ENCODE peak calls at places on chromosome 11, in four cellular contexts. V, I, P and S are unnamed samples.

GRCh38 chr11:60363542-60364525 is 14.5 kb upstream of the MS4A7 start:
- DNase-seq in V (peak), P (peak), I (peak), S (peak)

GRCh38 chr11:75031771-75032549 is 43.2 kb downstream of the NEU3 start:
- DNase-seq in V (peak), P (no peak), I (peak), S (peak)

GRCh38 chr11:123586568-123586967 is 67.9 kb downstream of the SCN3B start:
- DNase-seq in V (no peak), P (no peak), I (no peak), S (no peak)

GRCh38 chr11:47523491-47524199 is 29.3 kb downstream of the CELF1 start:
- DNase-seq in P (no peak), V (no peak), I (peak), S (no peak)

GRCh38 chr11:69260622-69261021 is 33.3 kb upstream of the MYEOV start:
- DNase-seq in I (no peak), P (no peak), V (no peak), S (no peak)

GRCh38 chr11:5846689-5847088 is 5.0 kb upstream of the OR52E6 start:
- DNase-seq in P (no peak), V (no peak), I (no peak), S (no peak)

GRCh38 chr11:282630-283360 is 4.6 kb downstream of the NLRP6 start:
- DNase-seq in I (no peak), P (no peak), V (peak), S (no peak)

GRCh38 chr11:65502852-65503603 is 4.2 kb downstream of the MALAT1 start:
- DNase-seq in P (no peak), I (no peak), V (no peak), S (no peak)

GRCh38 chr11:113896156-113896879 is 8.3 kb upstream of the HTR3B start:
- DNase-seq in I (no peak), P (no peak), V (peak), S (no peak)

GRCh38 chr11:11659567-11660341 is 37.9 kb upstream of the GALNT18 start:
- DNase-seq in P (no peak), V (no peak), I (no peak), S (no peak)

GRCh38 chr11:75869661-75870455 is 54.8 kb downstream of the UVRAG start:
- DNase-seq in V (no peak), P (no peak), I (no peak), S (no peak)

GRCh38 chr11:34654491-34655334 is 33.8 kb downstream of the EHF start:
- DNase-seq in P (no peak), I (peak), V (no peak), S (no peak)

GRCh38 chr11:12050911-12051667 is 42.7 kb upstream of the DKK3 start:
- DNase-seq in P (no peak), I (no peak), V (no peak), S (no peak)

GRCh38 chr11:112042961-112043304 is 17.7 kb downstream of the DLAT start:
- DNase-seq in I (no peak), P (no peak), V (no peak), S (no peak)

GRCh38 chr11:2791521-2792375 is 92.0 kb upstream of the KCNQ1OT1 start:
- DNase-seq in V (peak), P (no peak), I (no peak), S (no peak)

GRCh38 chr11:85472953-85473352 is 154.2 kb downstream of the DLG2 start:
- DNase-seq in I (no peak), V (no peak), P (no peak), S (no peak)

GRCh38 chr11:61193596-61193995 is 9.7 kb upstream of the PGA3 start:
- DNase-seq in I (no peak), V (no peak), P (no peak), S (no peak)

GRCh38 chr11:70836071-70836470 is 416.3 kb downstream of the SHANK2 start:
- DNase-seq in I (no peak), V (no peak), P (no peak), S (no peak)

GRCh38 chr11:33770236-33770635 is 4.1 kb downstream of the FBXO3 start:
- DNase-seq in V (no peak), I (no peak), P (no peak), S (no peak)

GRCh38 chr11:61022311-61023085 is 51.0 kb downstream of the CD6 start:
- DNase-seq in V (no peak), P (no peak), I (no peak), S (no peak)

GRCh38 chr11:56271092-56271491 is 2.9 kb upstream of the OR5T1 start:
- DNase-seq in P (no peak), I (no peak), V (no peak), S (no peak)

GRCh38 chr11:119389611-119390254 is 8.2 kb upstream of the USP2 start:
- DNase-seq in I (no peak), P (no peak), V (peak), S (peak)

GRCh38 chr11:44143987-44144909 is 48.8 kb downstream of the EXT2 start:
- DNase-seq in P (no peak), I (no peak), V (no peak), S (no peak)

GRCh38 chr11:70655816-70656215 is 257.5 kb downstream of the CTTN start:
- DNase-seq in V (no peak), I (no peak), P (no peak), S (no peak)

GRCh38 chr11:111402411-111402810 is 23.3 kb upstream of the POU2AF1 start:
- DNase-seq in V (no peak), P (no peak), I (no peak), S (no peak)

GRCh38 chr11:83063073-83063754 is 8.5 kb downstream of the RAB30 start:
- DNase-seq in V (no peak), I (no peak), P (peak), S (no peak)

GRCh38 chr11:34259087-34259486 is 98.7 kb downstream of the ABTB2 start:
- DNase-seq in I (no peak), P (no peak), V (no peak), S (no peak)

GRCh38 chr11:133904818-133905515 is 51.8 kb downstream of the IGSF9B start:
- DNase-seq in V (no peak), P (no peak), I (no peak), S (no peak)

DNA sequence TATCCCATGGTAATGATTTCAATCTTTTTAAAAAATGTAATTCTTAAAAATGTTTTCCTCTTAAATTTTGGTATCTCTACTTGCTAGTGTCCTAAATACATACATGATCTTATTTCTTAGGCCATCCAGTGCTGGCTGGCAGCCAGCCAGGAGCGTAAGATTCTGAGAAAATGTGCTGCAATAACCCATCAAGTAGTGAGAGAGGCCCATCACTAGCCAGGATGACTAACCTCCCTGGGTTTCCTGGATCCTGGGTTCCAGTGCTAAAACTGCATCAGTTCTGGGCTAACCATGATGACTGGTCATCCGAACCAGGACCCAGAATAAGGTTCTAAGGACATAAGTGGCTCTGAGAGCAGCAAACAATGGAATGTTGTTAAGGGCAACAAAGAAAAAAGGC is 15.7 kb upstream of the UCP3 start:
- DNase-seq in V (no peak), P (no peak), I (no peak), S (no peak)
- H3K9ac ChIP-seq in V (no peak), P (no peak), I (no peak), S (no peak)

DNA sequence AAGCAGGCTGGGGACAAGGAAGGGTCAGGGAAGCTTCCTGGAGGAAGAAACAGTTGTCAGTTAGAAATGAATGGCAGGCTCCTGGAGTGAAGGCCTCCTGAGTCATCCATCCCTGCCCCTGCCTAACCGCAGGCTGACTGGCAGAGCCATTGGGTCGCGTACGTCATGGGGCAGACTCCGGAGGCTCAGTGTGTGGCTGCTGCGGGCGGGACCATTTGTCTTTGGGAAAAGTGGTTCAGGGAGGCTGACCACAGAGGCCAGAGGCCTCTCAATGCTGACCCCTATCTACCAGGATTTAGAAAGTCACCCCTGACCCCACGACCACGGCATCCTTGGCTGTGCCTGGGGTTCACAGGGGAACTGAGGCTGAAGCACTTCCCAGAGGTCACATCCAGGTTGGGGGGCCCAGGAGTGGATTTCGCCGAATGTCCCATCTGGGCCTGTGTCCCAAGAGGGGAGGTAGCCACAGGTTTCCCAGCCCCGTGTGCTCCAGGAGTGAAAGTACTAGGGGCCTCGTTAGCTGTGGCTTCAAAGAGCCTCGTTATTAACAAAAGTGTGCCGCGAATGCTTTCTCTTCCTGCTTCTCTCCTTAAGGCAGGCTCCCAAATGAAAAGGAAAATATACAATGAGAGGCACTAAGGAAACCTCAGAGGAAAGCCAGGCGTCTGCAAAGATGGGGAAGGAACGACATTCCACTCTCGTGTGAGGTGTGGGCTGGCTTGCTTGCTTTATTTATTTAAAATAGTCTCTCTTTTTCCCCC is 58.9 kb downstream of the FLRT1 start:
- DNase-seq in P (no peak), I (no peak), V (no peak), S (no peak)
- TF ChIP-seq SUZ12 in P (no peak), I (no peak), V (no peak), S (no peak)

GRCh38 chr11:1779806-1780699 is 16.3 kb upstream of the CTSD start:
- DNase-seq in V (no peak), I (no peak), P (no peak), S (no peak)

GRCh38 chr11:1779034-1779805 is 15.5 kb upstream of the CTSD start:
- DNase-seq in P (no peak), V (no peak), I (no peak), S (no peak)

GRCh38 chr11:1777737-1778136 is 14.0 kb upstream of the CTSD start:
- DNase-seq in I (no peak), P (no peak), V (no peak), S (no peak)

GRCh38 chr11:1776944-1777715 is 13.4 kb upstream of the CTSD start:
- DNase-seq in P (no peak), V (no peak), I (no peak), S (no peak)

GRCh38 chr11:1778141-1778911 is 14.6 kb upstream of the CTSD start:
- DNase-seq in V (no peak), P (no peak), I (no peak), S (no peak)
- H3K9ac ChIP-seq in V (no peak), P (no peak), I (no peak), S (peak)

GRCh38 chr11:9680028-9680427 is 16.2 kb downstream of the SWAP70 start:
- DNase-seq in P (no peak), I (no peak), V (no peak), S (no peak)
- TF ChIP-seq SUZ12 in P (no peak), I (no peak), V (no peak), S (no peak)

DNA sequence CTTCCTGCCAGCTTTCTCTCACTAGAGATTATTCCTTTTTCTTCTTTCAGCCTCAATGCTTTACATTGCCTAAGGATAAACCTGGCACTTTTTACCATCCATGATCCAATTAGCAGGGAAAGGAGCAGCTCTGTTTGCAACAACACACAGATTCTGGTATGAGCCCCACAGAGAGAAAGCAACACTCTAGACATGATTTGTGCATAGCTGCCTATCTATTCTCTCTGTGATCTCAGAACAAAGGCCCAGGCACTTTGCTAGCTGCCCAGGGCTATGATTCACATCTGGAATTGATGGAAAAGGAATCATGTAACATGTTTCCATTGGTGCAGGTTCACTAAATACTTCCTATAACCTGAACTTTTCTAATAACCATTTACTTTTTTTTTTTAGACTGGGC is 685.0 kb downstream of the ETS1 start:
- DNase-seq in I (no peak), V (no peak), P (no peak), S (no peak)
- H3K9ac ChIP-seq in I (no peak), V (no peak), P (no peak), S (no peak)

GRCh38 chr11:131079036-131079435 is 162.8 kb upstream of the SNX19 start:
- DNase-seq in I (no peak), P (no peak), V (no peak), S (no peak)

GRCh38 chr11:131073167-131073566 is 156.9 kb upstream of the SNX19 start:
- DNase-seq in I (no peak), P (no peak), V (no peak), S (no peak)

DNA sequence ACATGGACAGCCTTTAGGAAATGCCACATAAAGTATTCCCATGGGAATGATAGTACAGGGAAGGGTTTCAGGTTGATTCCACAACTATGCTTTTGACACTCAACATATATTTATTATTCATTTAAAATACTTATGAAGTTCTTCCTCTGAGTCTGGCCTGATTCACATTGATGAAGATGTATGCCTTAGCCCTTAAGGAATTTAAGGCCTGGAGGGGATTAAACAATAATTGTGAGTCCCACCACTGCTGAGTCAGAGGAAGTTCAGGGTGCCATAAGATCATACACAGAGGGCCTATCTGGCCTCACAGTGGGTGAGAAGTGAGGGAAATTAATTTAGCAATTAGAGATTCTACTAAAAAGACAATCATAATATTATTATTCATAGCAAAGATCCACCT is 161.1 kb upstream of the SNX19 start:
- DNase-seq in P (no peak), I (no peak), V (no peak), S (no peak)
- TF ChIP-seq SUZ12 in P (no peak), I (no peak), V (no peak), S (no peak)

DNA sequence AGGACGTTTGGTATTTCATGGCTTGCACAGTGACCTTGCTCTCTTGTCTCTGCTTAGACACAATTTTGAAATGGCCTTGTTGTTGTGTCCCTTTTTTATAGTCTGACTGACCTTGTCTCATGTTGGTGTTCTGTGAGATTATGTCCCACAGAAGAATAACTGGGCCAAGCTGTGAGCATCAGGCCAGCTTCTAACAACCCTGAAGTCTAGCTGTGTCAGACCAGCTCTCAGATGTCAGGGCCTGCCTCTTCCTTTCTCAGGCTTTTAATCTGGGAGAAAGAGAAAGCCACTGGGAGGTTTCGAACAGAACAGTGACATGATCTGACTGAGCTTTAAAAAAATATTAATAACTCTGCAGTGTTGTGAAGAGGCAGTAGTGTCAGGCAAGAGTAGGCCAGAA is 2.0 kb upstream of the UEVLD start:
- DNase-seq in V (peak), I (no peak), P (no peak), S (no peak)
- H3K9ac ChIP-seq in V (no peak), I (peak), P (no peak), S (no peak)